ENCODE peak calls at places on chromosomes 7 and 10, in five cellular contexts. R is K562, E is HepG2, U is HCT116, F is GM12878. J is an unnamed sample.

GRCh38 chr10:2914741-2915140 is 152.6 kb upstream of the PFKP start:
- DNase-seq in U (no peak), F (no peak), E (no peak), R (no peak), J (no peak)

GRCh38 chr10:19332304-19332703 is 283.7 kb downstream of the MALRD1 start:
- DNase-seq in R (no peak), U (no peak), F (no peak), E (no peak), J (no peak)

GRCh38 chr7:44100458-44101303 is 3.5 kb upstream of the AEBP1 start:
- DNase-seq in R (no peak), F (no peak), U (no peak), E (no peak), J (peak; percentile 50)

GRCh38 chr7:3154881-3155494 is 111.3 kb upstream of the CARD11 start:
- DNase-seq in R (peak; percentile 43), E (peak; percentile 43), F (peak; percentile 15), U (peak; percentile 32), J (peak; percentile 73)

GRCh38 chr10:77006836-77007511 is 630.6 kb downstream of the KCNMA1 start:
- DNase-seq in R (no peak), E (no peak), U (no peak), F (no peak), J (no peak)

GRCh38 chr10:51073461-51074237 is 638 bp upstream of the PRKG1 start:
- DNase-seq in E (no peak), F (no peak), R (peak; percentile 8), U (no peak), J (peak; percentile 65)

GRCh38 chr7:34069676-34070075 is 164.3 kb downstream of the BMPER start:
- DNase-seq in E (peak; percentile 43), R (no peak), U (no peak), F (no peak), J (no peak)

GRCh38 chr10:103273026-103273425 is 3.9 kb upstream of the INA start:
- DNase-seq in U (peak; percentile 95), E (no peak), R (peak; percentile 9), F (no peak), J (no peak)

GRCh38 chr10:5919568-5919967 is 29.5 kb downstream of the FBH1 start:
- DNase-seq in U (no peak), F (no peak), E (no peak), R (no peak), J (no peak)

GRCh38 chr10:60573342-60573741 is 183.7 kb upstream of the ANK3 start:
- DNase-seq in R (no peak), U (no peak), E (no peak), F (no peak), J (no peak)

GRCh38 chr10:97849491-97850402 is at the start of gene GOLGA7B:
- DNase-seq in F (no peak), E (peak; percentile 5), U (no peak), R (peak; percentile 72), J (peak; percentile 92)

GRCh38 chr7:139990142-139990535 is 72.6 kb downstream of the PARP12 start:
- DNase-seq in U (no peak), R (no peak), E (no peak), F (no peak), J (no peak)

GRCh38 chr10:92690211-92691041 is 671 bp downstream of the HHEX start:
- DNase-seq in F (no peak), R (peak; percentile 30), U (peak; percentile 21), E (no peak), J (peak; percentile 59)

GRCh38 chr10:67883710-67884312 is 645 bp upstream of the SIRT1 start:
- DNase-seq in U (no peak), E (no peak), R (no peak), F (no peak), J (no peak)

GRCh38 chr7:92075455-92076158 is 58.7 kb downstream of the CYP51A1 start:
- DNase-seq in R (no peak), E (no peak), F (peak; percentile 13), U (no peak), J (no peak)

GRCh38 chr7:158019726-158020705 is 567.6 kb downstream of the PTPRN2 start:
- DNase-seq in F (no peak), U (no peak), E (no peak), R (no peak), J (no peak)

GRCh38 chr10:43215758-43216455 is 51.0 kb downstream of the RASGEF1A start:
- DNase-seq in F (no peak), R (no peak), E (no peak), U (no peak), J (no peak)

GRCh38 chr10:59678884-59679301 is 30.8 kb downstream of the SLC16A9 start:
- DNase-seq in U (no peak), R (no peak), F (no peak), E (no peak), J (no peak)

GRCh38 chr10:30531751-30532530 is 97.6 kb downstream of the LYZL2 start:
- DNase-seq in U (no peak), F (no peak), E (no peak), R (no peak), J (no peak)
- TF ChIP-seq ZBTB33 in U (no peak), F (no peak), E (no peak), R (no peak), J (no peak)

GRCh38 chr7:27607210-27607606 is 55.5 kb downstream of the HIBADH start:
- DNase-seq in U (no peak), R (no peak), F (no peak), E (no peak), J (no peak)

GRCh38 chr7:27605283-27605682 is 57.4 kb downstream of the HIBADH start:
- DNase-seq in E (no peak), U (no peak), R (no peak), F (no peak), J (no peak)

GRCh38 chr7:27606270-27607209 is 56.1 kb downstream of the HIBADH start:
- DNase-seq in R (no peak), U (no peak), E (peak; percentile 79), F (no peak), J (no peak)

GRCh38 chr7:27603813-27604212 is 58.9 kb downstream of the HIBADH start:
- DNase-seq in F (no peak), U (no peak), E (peak; percentile 14), R (no peak), J (no peak)

GRCh38 chr7:27605689-27606269 is 56.9 kb downstream of the HIBADH start:
- DNase-seq in R (no peak), E (peak; percentile 39), U (no peak), F (no peak), J (no peak)
- H3K9ac ChIP-seq in R (no peak overlapping the region), E (peak overlapping the region; percentile 10), U (no peak overlapping the region), F (no peak overlapping the region), J (peak overlapping the region; percentile 23)

DNA sequence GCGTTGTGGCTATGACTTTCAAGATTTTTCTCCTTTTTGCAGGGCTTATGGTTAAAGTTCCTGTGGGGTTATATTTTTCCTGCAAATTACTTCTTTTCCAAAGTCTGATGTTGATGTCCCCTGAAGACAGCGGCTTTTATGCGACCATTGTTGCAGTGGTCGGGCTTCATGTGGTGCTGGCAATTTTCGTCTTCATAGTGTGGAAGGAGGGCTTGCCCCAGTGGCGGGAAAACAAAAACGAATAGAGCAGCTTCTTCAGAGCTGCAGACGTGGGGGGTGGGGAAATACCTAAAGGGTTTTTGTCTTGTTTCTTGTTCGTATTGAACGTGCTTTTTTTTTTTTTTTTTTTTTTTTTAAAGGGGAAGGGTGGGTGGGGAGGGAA is 53.8 kb downstream of the MCMBP start:
- DNase-seq in E (no peak), R (no peak), U (no peak), F (no peak), J (peak; percentile 37)
- H2AFZ ChIP-seq in E (no peak overlapping the region), R (no peak overlapping the region), U (no peak overlapping the region), F (no peak overlapping the region), J (no peak overlapping the region)

DNA sequence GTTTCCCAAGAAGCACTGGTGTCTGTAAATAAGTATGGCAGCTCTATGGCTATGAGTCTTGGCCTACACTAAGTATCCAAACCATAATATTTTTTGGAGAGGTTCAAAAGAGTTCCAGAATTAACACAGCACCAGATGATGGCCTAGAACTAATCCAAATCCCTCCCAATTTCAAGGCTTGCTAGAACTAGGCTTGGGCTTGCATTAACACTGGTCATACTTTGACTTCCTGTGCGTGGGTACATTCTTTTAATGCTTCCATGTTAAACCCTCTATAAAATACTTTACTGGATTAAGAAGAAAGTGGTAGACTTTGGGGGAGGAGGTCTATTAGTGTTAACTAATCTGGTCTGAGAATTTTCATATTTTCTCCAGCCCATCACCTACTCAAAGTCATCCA is 3.1 kb downstream of the AASS start:
- DNase-seq in E (no peak), R (no peak), U (no peak), F (no peak), J (no peak)
- TF ChIP-seq ZBTB33 in E (no peak), R (no peak), U (no peak), F (no peak), J (no peak)

GRCh38 chr7:143882611-143883078 is 19.3 kb downstream of the TCAF1 start:
- DNase-seq in R (no peak), E (peak; percentile 79), U (no peak), F (no peak), J (peak; percentile 96)
- H3K9ac ChIP-seq in R (no peak overlapping the region), E (peak overlapping the region; percentile 84), U (no peak overlapping the region), F (no peak overlapping the region), J (peak overlapping the region; percentile 66)

GRCh38 chr10:32163076-32163773 is 107.0 kb upstream of the KIF5B start:
- DNase-seq in R (no peak), U (no peak), E (no peak), F (no peak), J (no peak)
- H2AFZ ChIP-seq in R (no peak overlapping the region), U (no peak overlapping the region), E (peak overlapping the region; percentile 69), F (no peak overlapping the region), J (no peak overlapping the region)

GRCh38 chr10:28737096-28737495 is 59.8 kb downstream of the BAMBI start:
- DNase-seq in R (no peak), U (no peak), F (no peak), E (no peak), J (no peak)

GRCh38 chr10:28733647-28734046 is 56.3 kb downstream of the BAMBI start:
- DNase-seq in E (no peak), F (no peak), R (no peak), U (no peak), J (no peak)

GRCh38 chr10:28733245-28733644 is 55.9 kb downstream of the BAMBI start:
- DNase-seq in R (no peak), U (no peak), E (no peak), F (no peak), J (no peak)

GRCh38 chr10:28738200-28738599 is 60.9 kb downstream of the BAMBI start:
- DNase-seq in R (peak; percentile 37), U (peak; percentile 8), F (no peak), E (no peak), J (no peak)

GRCh38 chr10:28734940-28735759 is 57.8 kb downstream of the BAMBI start:
- DNase-seq in U (peak; percentile 16), F (no peak), R (peak; percentile 89), E (peak; percentile 95), J (peak; percentile 9)
- TF ChIP-seq ZBTB33 in U (no peak), F (no peak), R (no peak), E (no peak), J (no peak)

DNA sequence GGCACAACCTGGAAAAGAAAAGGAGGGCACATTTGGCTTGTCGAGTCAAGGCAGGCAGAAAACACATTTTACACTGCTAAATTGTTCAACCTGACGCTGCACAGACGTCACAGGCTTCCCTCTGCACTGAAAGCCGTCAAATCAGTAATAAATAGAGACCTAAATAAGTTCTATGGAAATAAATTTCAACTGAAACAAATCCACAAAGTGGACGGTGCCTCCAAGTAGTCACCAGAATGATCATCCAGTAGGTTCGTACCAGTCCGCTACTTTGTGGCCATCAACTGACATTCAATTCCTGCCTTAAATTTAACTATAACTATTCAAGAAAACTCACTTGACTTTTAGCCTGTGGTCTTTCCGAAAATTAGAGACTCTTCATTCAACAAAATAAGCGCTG is 49.0 kb downstream of the NPVF start:
- DNase-seq in F (no peak), U (no peak), E (no peak), R (no peak), J (no peak)
- H3K9ac ChIP-seq in F (peak overlapping the region; percentile 76), U (peak overlapping the region; percentile 34), E (peak overlapping the region; percentile 69), R (peak overlapping the region; percentile 63), J (peak overlapping the region; percentile 52)